ENCODE peak calls at places on chromosome 13, in nine cellular contexts. One of them, this sample, is unnamed.

GRCh38 chr13:112456138-112457056 is 80.2 kb downstream of the SPACA7 start:
- DNase-seq in cardiac muscle cell: no peak
- DNase-seq in CD8-positive, alpha-beta memory T cell: no peak
- DNase-seq in small intestine: no peak
- DNase-seq in breast epithelium: no peak
- DNase-seq in mammary epithelial cell: no peak
- DNase-seq in psoas muscle: no peak
- DNase-seq in aorta: no peak
- DNase-seq in tibial nerve: no peak
- DNase-seq in this sample: no peak

GRCh38 chr13:83232626-83233025 is 649.6 kb downstream of the SLITRK1 start:
- DNase-seq in cardiac muscle cell: no peak
- DNase-seq in CD8-positive, alpha-beta memory T cell: no peak
- DNase-seq in small intestine: no peak
- DNase-seq in breast epithelium: no peak
- DNase-seq in mammary epithelial cell: no peak
- DNase-seq in psoas muscle: no peak
- DNase-seq in aorta: no peak
- DNase-seq in tibial nerve: no peak
- DNase-seq in this sample: no peak

GRCh38 chr13:58630794-58631193 is 999.2 kb downstream of the PCDH17 start:
- DNase-seq in cardiac muscle cell: no peak
- DNase-seq in CD8-positive, alpha-beta memory T cell: no peak
- DNase-seq in small intestine: no peak
- DNase-seq in breast epithelium: no peak
- DNase-seq in mammary epithelial cell: no peak
- DNase-seq in psoas muscle: no peak
- DNase-seq in aorta: no peak
- DNase-seq in tibial nerve: no peak
- DNase-seq in this sample: no peak

GRCh38 chr13:61045197-61045596 is 370.5 kb downstream of the PCDH20 start:
- DNase-seq in cardiac muscle cell: peak; percentile 18
- DNase-seq in CD8-positive, alpha-beta memory T cell: no peak
- DNase-seq in small intestine: no peak
- DNase-seq in breast epithelium: no peak
- DNase-seq in mammary epithelial cell: no peak
- DNase-seq in psoas muscle: no peak
- DNase-seq in aorta: no peak
- DNase-seq in tibial nerve: no peak
- DNase-seq in this sample: no peak

GRCh38 chr13:113192902-113193301 is 15.6 kb downstream of the PCID2 start:
- DNase-seq in cardiac muscle cell: no peak
- DNase-seq in CD8-positive, alpha-beta memory T cell: no peak
- DNase-seq in small intestine: no peak
- DNase-seq in breast epithelium: no peak
- DNase-seq in mammary epithelial cell: peak; percentile 56
- DNase-seq in psoas muscle: no peak
- DNase-seq in aorta: no peak
- DNase-seq in tibial nerve: no peak
- DNase-seq in this sample: no peak

GRCh38 chr13:41029629-41030028 is 10.5 kb upstream of the ELF1 start:
- DNase-seq in cardiac muscle cell: no peak
- DNase-seq in CD8-positive, alpha-beta memory T cell: no peak
- DNase-seq in small intestine: no peak
- DNase-seq in breast epithelium: no peak
- DNase-seq in mammary epithelial cell: no peak
- DNase-seq in psoas muscle: no peak
- DNase-seq in aorta: no peak
- DNase-seq in tibial nerve: no peak
- DNase-seq in this sample: no peak

GRCh38 chr13:95512957-95513356 is 39.6 kb upstream of the CLDN10 start:
- DNase-seq in cardiac muscle cell: no peak
- DNase-seq in CD8-positive, alpha-beta memory T cell: no peak
- DNase-seq in small intestine: no peak
- DNase-seq in breast epithelium: no peak
- DNase-seq in mammary epithelial cell: peak; percentile 28
- DNase-seq in psoas muscle: no peak
- DNase-seq in aorta: no peak
- DNase-seq in tibial nerve: no peak
- DNase-seq in this sample: no peak

GRCh38 chr13:40981361-40981760 is 37.8 kb downstream of the ELF1 start:
- DNase-seq in cardiac muscle cell: no peak
- DNase-seq in CD8-positive, alpha-beta memory T cell: no peak
- DNase-seq in small intestine: no peak
- DNase-seq in breast epithelium: no peak
- DNase-seq in mammary epithelial cell: no peak
- DNase-seq in psoas muscle: no peak
- DNase-seq in aorta: no peak
- DNase-seq in tibial nerve: no peak
- DNase-seq in this sample: no peak

GRCh38 chr13:91058066-91058465 is 289.4 kb upstream of the MIR17HG start:
- DNase-seq in cardiac muscle cell: peak; percentile 66
- DNase-seq in CD8-positive, alpha-beta memory T cell: no peak
- DNase-seq in small intestine: no peak
- DNase-seq in breast epithelium: no peak
- DNase-seq in mammary epithelial cell: peak; percentile 6
- DNase-seq in psoas muscle: no peak
- DNase-seq in aorta: no peak
- DNase-seq in tibial nerve: no peak
- DNase-seq in this sample: no peak

GRCh38 chr13:20403826-20404225 is 121.8 kb downstream of the CRYL1 start:
- DNase-seq in cardiac muscle cell: no peak
- DNase-seq in CD8-positive, alpha-beta memory T cell: no peak
- DNase-seq in small intestine: no peak
- DNase-seq in breast epithelium: no peak
- DNase-seq in mammary epithelial cell: no peak
- DNase-seq in psoas muscle: no peak
- DNase-seq in aorta: no peak
- DNase-seq in tibial nerve: no peak
- DNase-seq in this sample: no peak

GRCh38 chr13:60143775-60144174 is 20.0 kb downstream of the DIAPH3 start:
- DNase-seq in cardiac muscle cell: no peak
- DNase-seq in CD8-positive, alpha-beta memory T cell: no peak
- DNase-seq in small intestine: no peak
- DNase-seq in breast epithelium: no peak
- DNase-seq in mammary epithelial cell: no peak
- DNase-seq in psoas muscle: no peak
- DNase-seq in aorta: no peak
- DNase-seq in tibial nerve: no peak
- DNase-seq in this sample: no peak

GRCh38 chr13:60020288-60020687 is 143.4 kb downstream of the DIAPH3 start:
- DNase-seq in cardiac muscle cell: no peak
- DNase-seq in CD8-positive, alpha-beta memory T cell: no peak
- DNase-seq in small intestine: no peak
- DNase-seq in breast epithelium: no peak
- DNase-seq in mammary epithelial cell: no peak
- DNase-seq in psoas muscle: no peak
- DNase-seq in aorta: no peak
- DNase-seq in tibial nerve: no peak
- DNase-seq in this sample: no peak

GRCh38 chr13:59120297-59120843 is 1043.4 kb downstream of the DIAPH3 start:
- DNase-seq in cardiac muscle cell: no peak
- DNase-seq in CD8-positive, alpha-beta memory T cell: no peak
- DNase-seq in small intestine: no peak
- DNase-seq in breast epithelium: no peak
- DNase-seq in mammary epithelial cell: no peak
- DNase-seq in psoas muscle: no peak
- DNase-seq in aorta: no peak
- DNase-seq in tibial nerve: no peak
- DNase-seq in this sample: no peak

GRCh38 chr13:110913322-110913721 is 1.5 kb downstream of the ANKRD10 start:
- DNase-seq in cardiac muscle cell: peak; percentile 18
- DNase-seq in CD8-positive, alpha-beta memory T cell: no peak
- DNase-seq in small intestine: peak; percentile 79
- DNase-seq in breast epithelium: no peak
- DNase-seq in mammary epithelial cell: peak; percentile 49
- DNase-seq in psoas muscle: no peak
- DNase-seq in aorta: no peak
- DNase-seq in tibial nerve: no peak
- DNase-seq in this sample: peak; percentile 28

GRCh38 chr13:45219938-45220375 is 19.1 kb upstream of the KCTD4 start:
- DNase-seq in cardiac muscle cell: no peak
- DNase-seq in CD8-positive, alpha-beta memory T cell: no peak
- DNase-seq in small intestine: peak; percentile 62
- DNase-seq in breast epithelium: no peak
- DNase-seq in mammary epithelial cell: peak; percentile 98
- DNase-seq in psoas muscle: no peak
- DNase-seq in aorta: no peak
- DNase-seq in tibial nerve: no peak
- DNase-seq in this sample: no peak

GRCh38 chr13:103145476-103145875 is 79.3 kb upstream of the SLC10A2 start:
- DNase-seq in cardiac muscle cell: no peak
- DNase-seq in CD8-positive, alpha-beta memory T cell: no peak
- DNase-seq in small intestine: peak; percentile 71
- DNase-seq in breast epithelium: no peak
- DNase-seq in mammary epithelial cell: peak; percentile 71
- DNase-seq in psoas muscle: no peak
- DNase-seq in aorta: no peak
- DNase-seq in tibial nerve: no peak
- DNase-seq in this sample: no peak
- H3K4me1 ChIP-seq in cardiac muscle cell: no peaks in the 10 kb centered on the region
- H3K4me1 ChIP-seq in CD8-positive, alpha-beta memory T cell: no peaks in the 10 kb centered on the region
- H3K4me1 ChIP-seq in small intestine: no peaks in the 10 kb centered on the region
- H3K4me1 ChIP-seq in breast epithelium: no peaks in the 10 kb centered on the region
- H3K4me1 ChIP-seq in mammary epithelial cell: no peaks in the 10 kb centered on the region
- H3K4me1 ChIP-seq in psoas muscle: no peaks in the 10 kb centered on the region
- H3K4me1 ChIP-seq in aorta: no peaks in the 10 kb centered on the region
- H3K4me1 ChIP-seq in tibial nerve: no peaks in the 10 kb centered on the region
- H3K4me1 ChIP-seq in this sample: no peaks in the 10 kb centered on the region

DNA sequence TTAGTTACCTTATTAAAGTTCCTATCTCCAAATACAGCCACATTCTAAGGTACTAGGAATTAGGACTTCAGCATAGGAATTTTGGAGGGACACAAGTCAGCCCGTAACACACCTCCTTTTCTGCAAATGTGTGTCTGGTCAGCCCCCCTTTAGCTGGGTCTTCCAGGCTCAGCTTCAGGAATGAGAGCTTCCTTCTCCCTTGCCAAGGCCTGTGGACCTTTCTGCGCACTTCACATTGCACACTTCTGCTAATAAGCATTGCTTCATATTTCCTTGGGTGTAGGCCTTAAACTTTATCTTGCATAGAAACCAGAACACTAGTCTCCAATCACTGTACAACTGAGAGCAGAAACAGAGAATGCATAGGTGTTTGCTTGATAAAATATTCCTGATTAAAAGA is 4.5 kb upstream of the STK24 start:
- DNase-seq in cardiac muscle cell: no peak
- DNase-seq in CD8-positive, alpha-beta memory T cell: no peak
- DNase-seq in small intestine: no peak
- DNase-seq in breast epithelium: no peak
- DNase-seq in mammary epithelial cell: no peak
- DNase-seq in psoas muscle: no peak
- DNase-seq in aorta: no peak
- DNase-seq in tibial nerve: no peak
- DNase-seq in this sample: no peak
- H3K27ac ChIP-seq in cardiac muscle cell: peak overlapping the region; percentile 77
- H3K27ac ChIP-seq in CD8-positive, alpha-beta memory T cell: no peak overlapping the region
- H3K27ac ChIP-seq in small intestine: no peak overlapping the region
- H3K27ac ChIP-seq in breast epithelium: no peak overlapping the region
- H3K27ac ChIP-seq in mammary epithelial cell: no peak overlapping the region
- H3K27ac ChIP-seq in psoas muscle: no peak overlapping the region
- H3K27ac ChIP-seq in aorta: no peak overlapping the region
- H3K27ac ChIP-seq in tibial nerve: peak overlapping the region; percentile 20
- H3K27ac ChIP-seq in this sample: no peak overlapping the region

GRCh38 chr13:19061278-19061677 is 120.3 kb downstream of the TUBA3C start:
- DNase-seq in cardiac muscle cell: no peak
- DNase-seq in CD8-positive, alpha-beta memory T cell: no peak
- DNase-seq in small intestine: no peak
- DNase-seq in breast epithelium: no peak
- DNase-seq in mammary epithelial cell: no peak
- DNase-seq in psoas muscle: no peak
- DNase-seq in aorta: no peak
- DNase-seq in tibial nerve: no peak
- DNase-seq in this sample: no peak
- H3K9me3 ChIP-seq in cardiac muscle cell: no peaks in the 10 kb centered on the region
- H3K9me3 ChIP-seq in CD8-positive, alpha-beta memory T cell: no peaks in the 10 kb centered on the region
- H3K9me3 ChIP-seq in small intestine: peaks cover 2% of the 10 kb centered on the region
- H3K9me3 ChIP-seq in breast epithelium: peaks cover 16% of the 10 kb centered on the region
- H3K9me3 ChIP-seq in mammary epithelial cell: peaks cover 52% of the 10 kb centered on the region
- H3K9me3 ChIP-seq in psoas muscle: no peaks in the 10 kb centered on the region
- H3K9me3 ChIP-seq in aorta: no peaks in the 10 kb centered on the region
- H3K9me3 ChIP-seq in tibial nerve: no peaks in the 10 kb centered on the region
- H3K9me3 ChIP-seq in this sample: peaks cover 11% of the 10 kb centered on the region

GRCh38 chr13:33169273-33169980 is 116.1 kb downstream of the STARD13 start:
- DNase-seq in cardiac muscle cell: no peak
- DNase-seq in CD8-positive, alpha-beta memory T cell: no peak
- DNase-seq in small intestine: no peak
- DNase-seq in breast epithelium: no peak
- DNase-seq in mammary epithelial cell: peak; percentile 86
- DNase-seq in psoas muscle: no peak
- DNase-seq in aorta: no peak
- DNase-seq in tibial nerve: no peak
- DNase-seq in this sample: no peak
- H3K4me1 ChIP-seq in cardiac muscle cell: no peaks in the 10 kb centered on the region
- H3K4me1 ChIP-seq in CD8-positive, alpha-beta memory T cell: no peaks in the 10 kb centered on the region
- H3K4me1 ChIP-seq in small intestine: peaks cover 9% of the 10 kb centered on the region
- H3K4me1 ChIP-seq in breast epithelium: peaks cover 3% of the 10 kb centered on the region
- H3K4me1 ChIP-seq in mammary epithelial cell: peaks cover 43% of the 10 kb centered on the region
- H3K4me1 ChIP-seq in psoas muscle: peaks cover 26% of the 10 kb centered on the region
- H3K4me1 ChIP-seq in aorta: peaks cover 4% of the 10 kb centered on the region
- H3K4me1 ChIP-seq in tibial nerve: peaks cover 82% of the 10 kb centered on the region
- H3K4me1 ChIP-seq in this sample: no peaks in the 10 kb centered on the region

DNA sequence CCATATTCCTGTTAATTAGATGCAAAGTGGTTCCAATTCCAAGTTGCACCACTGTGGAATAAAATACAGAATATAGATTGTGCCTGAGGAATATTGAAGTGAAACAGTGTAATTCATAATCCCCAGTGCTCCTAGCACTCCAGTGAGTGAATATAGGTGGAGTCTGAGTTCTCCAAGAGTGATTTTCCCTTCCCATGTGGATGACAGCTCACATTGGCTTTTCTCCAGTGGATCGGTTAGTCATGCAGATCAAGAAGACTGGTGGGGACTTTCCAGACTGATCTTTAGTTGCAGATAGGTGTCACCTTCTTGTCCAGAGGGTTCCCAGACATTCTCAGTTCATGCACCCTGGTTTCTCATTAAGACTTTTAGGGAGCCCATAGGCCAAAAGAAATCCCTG is 47.8 kb downstream of the SPATA13 start:
- DNase-seq in cardiac muscle cell: no peak
- DNase-seq in CD8-positive, alpha-beta memory T cell: no peak
- DNase-seq in small intestine: peak; percentile 70
- DNase-seq in breast epithelium: no peak
- DNase-seq in mammary epithelial cell: peak; percentile 67
- DNase-seq in psoas muscle: no peak
- DNase-seq in aorta: no peak
- DNase-seq in tibial nerve: peak; percentile 19
- DNase-seq in this sample: no peak
- H3K27ac ChIP-seq in cardiac muscle cell: no peak overlapping the region
- H3K27ac ChIP-seq in CD8-positive, alpha-beta memory T cell: no peak overlapping the region
- H3K27ac ChIP-seq in small intestine: no peak overlapping the region
- H3K27ac ChIP-seq in breast epithelium: peak overlapping the region; percentile 56
- H3K27ac ChIP-seq in mammary epithelial cell: no peak overlapping the region
- H3K27ac ChIP-seq in psoas muscle: no peak overlapping the region
- H3K27ac ChIP-seq in aorta: no peak overlapping the region
- H3K27ac ChIP-seq in tibial nerve: no peak overlapping the region
- H3K27ac ChIP-seq in this sample: no peak overlapping the region

GRCh38 chr13:19182536-19182935 is 912 bp upstream of the TUBA3C start:
- DNase-seq in cardiac muscle cell: no peak
- DNase-seq in CD8-positive, alpha-beta memory T cell: no peak
- DNase-seq in small intestine: no peak
- DNase-seq in breast epithelium: no peak
- DNase-seq in mammary epithelial cell: no peak
- DNase-seq in psoas muscle: no peak
- DNase-seq in aorta: no peak
- DNase-seq in tibial nerve: no peak
- DNase-seq in this sample: no peak
- H3K9me3 ChIP-seq in cardiac muscle cell: no peaks in the 10 kb centered on the region
- H3K9me3 ChIP-seq in CD8-positive, alpha-beta memory T cell: no peaks in the 10 kb centered on the region
- H3K9me3 ChIP-seq in small intestine: no peaks in the 10 kb centered on the region
- H3K9me3 ChIP-seq in breast epithelium: no peaks in the 10 kb centered on the region
- H3K9me3 ChIP-seq in mammary epithelial cell: peaks cover 40% of the 10 kb centered on the region
- H3K9me3 ChIP-seq in psoas muscle: no peaks in the 10 kb centered on the region
- H3K9me3 ChIP-seq in aorta: peaks cover 3% of the 10 kb centered on the region
- H3K9me3 ChIP-seq in tibial nerve: no peaks in the 10 kb centered on the region
- H3K9me3 ChIP-seq in this sample: no peaks in the 10 kb centered on the region

This sample was measured in naive thymus-derived CD4-positive, alpha-beta T cell.